ENCODE peak calls at places on chromosome 1, in five cellular contexts. G is fibroblast of lung, P is A549, S is lower lobe of right lung, E is SK-N-MC. B is an unnamed sample.

GRCh38 chr1:9397984-9398526 is 105.4 kb downstream of the SPSB1 start:
- DNase-seq in P (peak), E (no peak), G (peak), S (no peak), B (no peak)

GRCh38 chr1:16122916-16123315 is 33.0 kb downstream of the EPHA2 start:
- DNase-seq in G (peak), E (peak), S (peak), P (no peak), B (no peak)

GRCh38 chr1:221013691-221014293 is 134.5 kb downstream of the HLX start:
- DNase-seq in G (no peak), P (no peak), S (no peak), E (no peak), B (no peak)

GRCh38 chr1:87194271-87194774 is 134.4 kb upstream of the LMO4 start:
- DNase-seq in G (no peak), P (no peak), E (no peak), S (no peak), B (no peak)

GRCh38 chr1:170910273-170910672 is 25.1 kb upstream of the MROH9 start:
- DNase-seq in G (peak), S (no peak), E (no peak), P (no peak), B (no peak)

GRCh38 chr1:93960641-93961147 is 51.5 kb upstream of the GCLM start:
- DNase-seq in G (peak), E (no peak), P (no peak), S (no peak), B (no peak)

GRCh38 chr1:237931631-237932030 is 40.9 kb upstream of the ZP4 start:
- DNase-seq in P (no peak), E (no peak), G (no peak), S (no peak), B (no peak)

GRCh38 chr1:180116964-180117763 is 37.5 kb upstream of the QSOX1 start:
- DNase-seq in E (no peak), G (no peak), P (peak), S (no peak), B (no peak)

GRCh38 chr1:143699731-143700130 is 272.1 kb downstream of the FAM72C start:
- DNase-seq in S (no peak), G (no peak), P (no peak), E (no peak), B (no peak)

GRCh38 chr1:143694085-143694484 is 277.7 kb downstream of the FAM72C start:
- DNase-seq in S (no peak), G (no peak), E (no peak), P (no peak), B (no peak)

GRCh38 chr1:143699115-143699514 is 272.7 kb downstream of the FAM72C start:
- DNase-seq in G (no peak), P (no peak), S (peak), E (no peak), B (no peak)

GRCh38 chr1:143691971-143692529 is 279.7 kb downstream of the FAM72C start:
- DNase-seq in S (no peak), E (no peak), G (no peak), P (no peak), B (no peak)

GRCh38 chr1:143698016-143698415 is 273.8 kb downstream of the FAM72C start:
- DNase-seq in S (peak), P (peak), E (no peak), G (no peak), B (no peak)
- H3K27ac ChIP-seq in S (no peak), P (no peak), E (no peak), G (no peak), B (no peak)

GRCh38 chr1:65148548-65149390 is 766 bp downstream of the AK4 start:
- DNase-seq in S (peak), P (peak), E (peak), G (peak), B (peak)
- H3K27ac ChIP-seq in S (peak), P (peak), E (peak), G (no peak), B (peak)

GRCh38 chr1:81560629-81561028 is 240.1 kb upstream of the ADGRL2 start:
- DNase-seq in P (no peak), S (no peak), G (no peak), E (no peak), B (no peak)
- H3K27ac ChIP-seq in P (no peak), S (no peak), G (no peak), E (no peak), B (no peak)

DNA sequence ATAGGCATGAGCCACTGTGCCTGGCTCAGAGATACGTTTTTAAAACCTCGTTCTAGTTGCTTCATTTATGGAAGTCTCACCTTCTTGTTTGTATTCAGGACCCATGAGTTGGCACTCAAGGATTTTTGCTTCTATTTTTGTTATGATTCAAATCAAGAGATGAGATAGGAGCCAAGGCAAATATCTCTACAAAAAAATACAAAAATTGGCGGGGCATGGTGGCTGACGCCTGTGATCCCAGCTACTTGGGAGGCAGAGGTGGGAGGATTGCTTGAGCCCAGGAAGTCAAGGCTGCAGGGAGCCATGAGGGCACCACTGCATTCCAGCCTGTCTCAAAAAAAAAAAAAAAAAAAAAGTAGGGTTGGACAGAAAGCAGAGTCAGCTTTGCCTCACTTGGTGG is 36.8 kb upstream of the ERRFI1 start:
- DNase-seq in G (peak), E (no peak), P (no peak), S (no peak), B (no peak)
- H3K27ac ChIP-seq in G (no peak), E (no peak), P (peak), S (peak), B (no peak)

GRCh38 chr1:245046310-245046709 is 108.5 kb upstream of the KIF26B start:
- DNase-seq in P (no peak), E (no peak), G (no peak), S (no peak), B (no peak)

GRCh38 chr1:245043617-245043952 is 111.2 kb upstream of the KIF26B start:
- DNase-seq in S (no peak), E (no peak), G (no peak), P (no peak), B (no peak)

GRCh38 chr1:245041058-245041698 is 113.6 kb upstream of the KIF26B start:
- DNase-seq in G (no peak), E (no peak), P (no peak), S (no peak), B (no peak)

GRCh38 chr1:245046764-245047163 is 108.0 kb upstream of the KIF26B start:
- DNase-seq in G (no peak), P (no peak), E (no peak), S (no peak), B (no peak)

GRCh38 chr1:245045087-245045881 is 109.5 kb upstream of the KIF26B start:
- DNase-seq in G (peak), E (no peak), P (peak), S (no peak), B (no peak)
- H3K27ac ChIP-seq in G (no peak), E (no peak), P (peak), S (no peak), B (peak)

GRCh38 chr1:26784023-26784871 is 3.5 kb upstream of the PIGV start:
- DNase-seq in P (peak), E (no peak), G (peak), S (peak), B (no peak)
- H3K27ac ChIP-seq in P (peak), E (peak), G (peak), S (peak), B (peak)